ENCODE peak calls at places on chromosomes 11 and 22, in seven cellular contexts. O is endodermal cell; X is A549; B is cardiac muscle cell; M is trophoblast cell; Y is mucosa of descending colon; F is effector memory CD4-positive, alpha-beta T cell. V is an unnamed sample.
A peak's percentile ranks its signal among the peaks of the same experiment; 100 is the strongest.

GRCh38 chr11:128379587-128380279 is 207.6 kb downstream of the ETS1 start:
- DNase-seq in O (no peak), X (no peak), B (no peak), M (no peak), Y (no peak), F (no peak), V (no peak)

GRCh38 chr22:40955516-40955915 is 4.3 kb downstream of the RBX1 start:
- DNase-seq in O (no peak), X (no peak), B (peak; percentile 64), M (peak; percentile 9), Y (no peak), F (no peak), V (no peak)

GRCh38 chr11:113505541-113506375 is 30.6 kb upstream of the DRD2 start:
- DNase-seq in O (peak; percentile 59), X (no peak), B (peak; percentile 97), M (no peak), Y (no peak), F (no peak), V (no peak)

GRCh38 chr11:77140231-77140959 is 12.3 kb downstream of the MYO7A start:
- DNase-seq in O (peak; percentile 87), X (no peak), B (peak; percentile 92), M (no peak), Y (no peak), F (no peak), V (peak; percentile 50)

GRCh38 chr11:124762077-124762623 is at the start of gene ESAM:
- DNase-seq in O (peak; percentile 81), X (peak; percentile 31), B (no peak), M (peak; percentile 45), Y (peak; percentile 78), F (peak; percentile 55), V (peak; percentile 86)

GRCh38 chr11:16266021-16266420 is 90.3 kb downstream of the SOX6 start:
- DNase-seq in O (no peak), X (no peak), B (no peak), M (no peak), Y (no peak), F (no peak), V (no peak)

GRCh38 chr11:59264736-59265135 is 52.0 kb upstream of the MPEG1 start:
- DNase-seq in O (peak; percentile 10), X (no peak), B (no peak), M (no peak), Y (no peak), F (no peak), V (no peak)

GRCh38 chr11:131408011-131408640 is 37.7 kb downstream of the NTM start:
- DNase-seq in O (peak; percentile 82), X (peak; percentile 7), B (peak; percentile 60), M (peak; percentile 81), Y (peak; percentile 14), F (no peak), V (no peak)

GRCh38 chr11:67316882-67317364 is 13.6 kb downstream of the SSH3 start:
- DNase-seq in O (no peak), X (peak; percentile 86), B (no peak), M (no peak), Y (no peak), F (no peak), V (no peak)

GRCh38 chr11:390175-390574 is 3.8 kb upstream of the PKP3 start:
- DNase-seq in O (peak; percentile 88), X (no peak), B (no peak), M (no peak), Y (peak; percentile 77), F (no peak), V (no peak)

GRCh38 chr22:30209642-30210041 is 36.9 kb downstream of the LIF start:
- DNase-seq in O (no peak), X (no peak), B (no peak), M (no peak), Y (no peak), F (no peak), V (no peak)

GRCh38 chr11:14541180-14541579 is 21.0 kb upstream of the PSMA1 start:
- DNase-seq in O (no peak), X (no peak), B (peak; percentile 76), M (no peak), Y (peak; percentile 23), F (no peak), V (no peak)

GRCh38 chr11:3229673-3230630 is 2.3 kb downstream of the MRGPRE start:
- DNase-seq in O (no peak), X (no peak), B (no peak), M (no peak), Y (no peak), F (no peak), V (no peak)

GRCh38 chr11:82906236-82906635 is 4.7 kb downstream of the DDIAS start:
- DNase-seq in O (no peak), X (no peak), B (peak; percentile 56), M (no peak), Y (no peak), F (no peak), V (no peak)

GRCh38 chr22:23203452-23204124 is 23.3 kb downstream of the BCR start:
- DNase-seq in O (no peak), X (no peak), B (no peak), M (no peak), Y (no peak), F (no peak), V (peak; percentile 58)

GRCh38 chr11:95419915-95420314 is 188.9 kb upstream of the SESN3 start:
- DNase-seq in O (no peak), X (no peak), B (peak; percentile 73), M (peak; percentile 50), Y (no peak), F (no peak), V (no peak)

GRCh38 chr11:2789331-2789730 is 89.5 kb upstream of the KCNQ1OT1 start:
- DNase-seq in O (no peak), X (no peak), B (no peak), M (no peak), Y (peak; percentile 0), F (no peak), V (no peak)

GRCh38 chr11:103035656-103036434 is 56.1 kb downstream of the DCUN1D5 start:
- DNase-seq in O (peak; percentile 65), X (peak; percentile 11), B (peak; percentile 88), M (peak; percentile 46), Y (peak; percentile 74), F (peak; percentile 27), V (no peak)

GRCh38 chr11:68328374-68329091 is 16.1 kb downstream of the LRP5 start:
- DNase-seq in O (peak; percentile 79), X (no peak), B (peak; percentile 77), M (no peak), Y (peak; percentile 60), F (no peak), V (peak; percentile 90)

GRCh38 chr11:8099291-8099899 is 18.4 kb downstream of the TUB start:
- DNase-seq in O (peak; percentile 94), X (peak; percentile 56), B (peak; percentile 88), M (peak; percentile 83), Y (peak; percentile 95), F (peak; percentile 60), V (no peak)

GRCh38 chr22:50270302-50271010 is at the start of gene MAPK11:
- DNase-seq in O (peak; percentile 94), X (no peak), B (peak; percentile 79), M (peak; percentile 48), Y (peak; percentile 73), F (peak; percentile 68), V (peak; percentile 92)

GRCh38 chr11:120601566-120601965 is 90.0 kb downstream of the GRIK4 start:
- DNase-seq in O (no peak), X (no peak), B (peak; percentile 27), M (no peak), Y (no peak), F (no peak), V (peak; percentile 4)

GRCh38 chr22:17978027-17978426 is 46.3 kb downstream of the MICAL3 start:
- DNase-seq in O (no peak), X (no peak), B (no peak), M (no peak), Y (no peak), F (no peak), V (no peak)

GRCh38 chr22:17982572-17983141 is 41.7 kb downstream of the MICAL3 start:
- DNase-seq in O (no peak), X (no peak), B (no peak), M (no peak), Y (no peak), F (no peak), V (no peak)

GRCh38 chr22:17981497-17981896 is 42.9 kb downstream of the MICAL3 start:
- DNase-seq in O (no peak), X (no peak), B (no peak), M (no peak), Y (no peak), F (no peak), V (no peak)

GRCh38 chr22:17980638-17981051 is 43.7 kb downstream of the MICAL3 start:
- DNase-seq in O (no peak), X (no peak), B (peak; percentile 56), M (peak; percentile 48), Y (peak; percentile 87), F (peak; percentile 11), V (no peak)

GRCh38 chr22:17980013-17980510 is 44.3 kb downstream of the MICAL3 start:
- DNase-seq in O (no peak), X (no peak), B (peak; percentile 42), M (no peak), Y (no peak), F (no peak), V (no peak)
- H3K4me1 ChIP-seq in O (no peaks in the 10 kb centered on the region), X (peaks cover 27% of the 10 kb centered on the region), B (peaks cover 19% of the 10 kb centered on the region), M (peaks cover under 1% of the 10 kb centered on the region), Y (peaks cover 10% of the 10 kb centered on the region), F (peaks cover 14% of the 10 kb centered on the region), V (peaks cover 15% of the 10 kb centered on the region)

GRCh38 chr11:73269353-73270088 is 2.6 kb upstream of the P2RY6 start:
- DNase-seq in O (peak; percentile 74), X (no peak), B (no peak), M (peak; percentile 99), Y (no peak), F (no peak), V (no peak)

GRCh38 chr11:73270089-73270854 is 1.9 kb upstream of the P2RY6 start:
- DNase-seq in O (peak; percentile 69), X (no peak), B (no peak), M (no peak), Y (no peak), F (no peak), V (no peak)

GRCh38 chr11:73272680-73273038 is 521 bp downstream of the P2RY6 start:
- DNase-seq in O (no peak), X (no peak), B (no peak), M (no peak), Y (no peak), F (no peak), V (no peak)

GRCh38 chr11:73271936-73272679 is at the start of gene P2RY6:
- DNase-seq in O (peak; percentile 73), X (peak; percentile 97), B (peak; percentile 54), M (peak; percentile 90), Y (no peak), F (no peak), V (no peak)

GRCh38 chr11:73270855-73271477 is 1.2 kb upstream of the P2RY6 start:
- DNase-seq in O (peak; percentile 56), X (no peak), B (no peak), M (no peak), Y (no peak), F (no peak), V (no peak)
- H3K4me1 ChIP-seq in O (peaks cover 13% of the 10 kb centered on the region), X (peaks cover 47% of the 10 kb centered on the region), B (peaks cover 15% of the 10 kb centered on the region), M (peaks cover 66% of the 10 kb centered on the region), Y (peaks cover 12% of the 10 kb centered on the region), F (no peaks in the 10 kb centered on the region), V (peaks cover 26% of the 10 kb centered on the region)

GRCh38 chr11:57306941-57307598 is 17.7 kb downstream of the TNKS1BP1 start:
- DNase-seq in O (no peak), X (no peak), B (no peak), M (no peak), Y (no peak), F (no peak), V (no peak)
- H3K4me1 ChIP-seq in O (no peaks in the 10 kb centered on the region), X (peaks cover 53% of the 10 kb centered on the region), B (peaks cover 41% of the 10 kb centered on the region), M (peaks cover 60% of the 10 kb centered on the region), Y (peaks cover 21% of the 10 kb centered on the region), F (peaks cover 7% of the 10 kb centered on the region), V (peaks cover 5% of the 10 kb centered on the region)

GRCh38 chr11:9862981-9863380 is 199.1 kb downstream of the SWAP70 start:
- DNase-seq in O (peak; percentile 57), X (no peak), B (peak; percentile 50), M (no peak), Y (no peak), F (no peak), V (no peak)
- H3K4me1 ChIP-seq in O (peaks cover 12% of the 10 kb centered on the region), X (peaks cover 50% of the 10 kb centered on the region), B (peaks cover 29% of the 10 kb centered on the region), M (peaks cover 2% of the 10 kb centered on the region), Y (no peaks in the 10 kb centered on the region), F (peaks cover 4% of the 10 kb centered on the region), V (peaks cover 6% of the 10 kb centered on the region)

V was measured in kidney.